ENCODE peak calls at places on chromosomes 13 and 19, in five cellular contexts. W is breast epithelium, Z is gastrocnemius medialis, M is coronary artery, I is Peyer's patch. Y is an unnamed sample.

GRCh38 chr19:16778796-16779411 is 50.3 kb upstream of the SIN3B start:
- DNase-seq in W (no peak), Z (no peak), M (no peak), I (peak), Y (peak)

GRCh38 chr13:101552797-101553196 is 100.3 kb downstream of the ITGBL1 start:
- DNase-seq in W (no peak), Z (no peak), M (no peak), I (no peak), Y (no peak)

GRCh38 chr19:44792286-44792685 is 14.6 kb downstream of the CBLC start:
- DNase-seq in W (no peak), Z (no peak), M (no peak), I (no peak), Y (no peak)

GRCh38 chr13:110506859-110507566 is 54.5 kb downstream of the RAB20 start:
- DNase-seq in W (peak), Z (no peak), M (peak), I (peak), Y (no peak)

GRCh38 chr19:58474291-58474996 is 1.7 kb upstream of the ZNF446 start:
- DNase-seq in W (no peak), Z (no peak), M (no peak), I (no peak), Y (no peak)

GRCh38 chr13:41652735-41653361 is 195.5 kb downstream of the RGCC start:
- DNase-seq in W (no peak), Z (no peak), M (no peak), I (peak), Y (no peak)

GRCh38 chr19:19261350-19262189 is 11.5 kb downstream of the TM6SF2 start:
- DNase-seq in W (no peak), Z (no peak), M (no peak), I (no peak), Y (no peak)

GRCh38 chr13:80551650-80552497 is 210.9 kb upstream of the SPRY2 start:
- DNase-seq in W (no peak), Z (no peak), M (no peak), I (no peak), Y (no peak)

GRCh38 chr13:49443327-49443688 is 556 bp downstream of the CAB39L start:
- DNase-seq in W (no peak), Z (no peak), M (no peak), I (no peak), Y (no peak)

GRCh38 chr19:10044390-10044789 is 31.1 kb downstream of the RDH8 start:
- DNase-seq in W (no peak), Z (no peak), M (no peak), I (no peak), Y (no peak)

GRCh38 chr13:92807343-92807742 is 419.3 kb upstream of the GPC6 start:
- DNase-seq in W (no peak), Z (no peak), M (no peak), I (no peak), Y (no peak)

GRCh38 chr19:43480574-43480973 is 15.2 kb upstream of the LYPD3 start:
- DNase-seq in W (no peak), Z (no peak), M (no peak), I (no peak), Y (no peak)

DNA sequence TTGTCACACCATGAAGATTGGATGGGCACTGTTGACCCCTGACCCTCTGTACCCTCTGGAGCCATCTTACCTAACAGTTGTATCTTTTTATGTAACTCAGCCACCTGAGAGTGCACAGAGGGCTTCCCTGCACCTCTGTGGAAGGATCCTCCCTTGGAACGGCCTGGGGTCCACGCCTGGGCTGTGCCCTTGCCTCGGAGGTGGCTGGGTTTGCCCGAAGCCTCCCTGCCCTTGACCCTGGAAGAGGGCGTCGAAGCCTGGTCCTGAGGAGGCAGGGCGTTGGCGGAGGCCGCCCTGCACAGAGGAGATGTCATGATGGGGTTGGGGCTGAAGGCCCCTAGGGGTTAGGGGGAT is 241 bp downstream of the ODAD3 start:
- DNase-seq in W (no peak), Z (no peak), M (no peak), I (no peak), Y (no peak)
- H3K4me3 ChIP-seq in W (peak), Z (peak), M (peak), I (peak), Y (peak)

GRCh38 chr19:2353895-2354592 is 6.0 kb upstream of the TMPRSS9 start:
- DNase-seq in W (no peak), Z (no peak), M (no peak), I (peak), Y (no peak)
- TF ChIP-seq CTCF in W (no peak), Z (no peak), M (no peak), I (no peak), Y (no peak)

GRCh38 chr13:40318366-40318765 is 348.1 kb downstream of the FOXO1 start:
- DNase-seq in W (peak), Z (peak), M (no peak), I (no peak), Y (no peak)
- H3K4me3 ChIP-seq in W (no peak), Z (no peak), M (no peak), I (no peak), Y (no peak)

DNA sequence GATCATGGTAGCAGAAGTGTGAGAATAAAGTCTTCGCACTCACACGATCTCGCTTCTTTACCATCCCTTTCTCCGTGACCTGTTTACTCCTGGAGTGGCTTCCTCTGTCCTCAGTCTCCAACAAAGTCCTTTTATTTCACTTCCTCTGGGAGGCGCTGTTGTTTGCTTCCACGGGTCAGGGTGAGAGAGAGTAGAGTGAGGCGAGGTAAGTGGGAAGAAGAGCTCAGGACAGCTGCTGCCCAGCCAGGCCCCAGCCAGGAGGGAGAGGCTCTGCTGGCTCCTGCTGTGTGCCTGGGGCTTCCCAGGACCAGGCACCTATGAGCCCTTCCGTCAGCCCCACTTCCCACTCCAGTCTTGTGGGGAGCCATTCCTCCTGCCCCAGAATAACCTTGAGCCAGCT is 242.1 kb downstream of the FGF9 start:
- DNase-seq in W (no peak), Z (no peak), M (no peak), I (no peak), Y (no peak)
- TF ChIP-seq CTCF in W (no peak), Z (no peak), M (no peak), I (peak), Y (no peak)

GRCh38 chr19:50719119-50719435 is 525 bp downstream of the SHANK1 start:
- DNase-seq in W (no peak), Z (no peak), M (no peak), I (no peak), Y (no peak)
- H3K4me3 ChIP-seq in W (peak), Z (peak), M (peak), I (no peak), Y (peak)

DNA sequence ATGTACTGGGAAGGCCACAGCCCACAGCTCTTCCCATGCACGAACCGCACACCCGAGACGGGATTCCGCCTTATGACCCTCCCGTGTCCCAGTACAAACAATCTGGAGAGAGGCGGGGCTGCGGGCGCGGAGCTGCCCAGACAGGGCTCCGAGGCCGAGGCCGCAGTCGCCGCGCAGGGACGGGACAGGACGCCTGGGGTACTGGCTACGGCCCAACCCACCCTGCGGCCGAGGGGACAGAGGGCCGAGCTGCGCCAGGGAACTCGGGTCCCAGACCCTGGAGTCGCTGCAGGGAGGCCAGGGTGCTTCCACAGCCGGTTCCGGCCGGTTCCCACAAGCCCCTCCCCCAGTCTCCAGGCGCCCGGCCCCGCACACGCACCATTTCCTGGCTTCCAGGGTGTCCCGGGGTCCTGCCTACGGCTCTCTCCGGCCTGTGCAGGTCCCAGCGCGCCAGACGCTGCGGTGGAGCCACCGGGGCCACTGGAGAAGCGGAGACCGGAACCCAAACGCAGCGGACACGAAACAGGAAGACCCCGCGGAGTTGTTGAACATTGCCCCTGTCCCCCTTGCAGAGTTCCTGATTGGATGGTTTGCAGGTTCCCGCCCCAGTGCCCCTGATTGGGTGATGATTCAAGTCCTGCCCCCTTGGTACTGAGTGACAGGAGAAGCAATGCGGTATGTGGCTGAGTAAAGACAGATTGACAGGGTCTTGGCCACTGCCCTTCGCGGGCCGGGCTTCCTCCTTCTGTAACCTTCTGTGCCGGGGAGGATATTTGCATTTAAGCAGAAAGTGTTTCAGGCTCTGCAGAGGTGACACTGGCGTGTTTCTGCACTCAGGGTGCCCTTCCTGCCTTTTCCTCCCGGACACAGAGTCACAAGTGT is at the start of gene ZNF564:
- DNase-seq in W (peak), Z (peak), M (peak), I (peak), Y (peak)
- TF ChIP-seq CTCF in W (no peak), Z (no peak), M (no peak), I (no peak), Y (no peak)

GRCh38 chr19:1671716-1672037 is 19.3 kb upstream of the TCF3 start:
- DNase-seq in W (no peak), Z (no peak), M (no peak), I (no peak), Y (no peak)
- H3K4me3 ChIP-seq in W (peak), Z (no peak), M (peak), I (no peak), Y (no peak)

DNA sequence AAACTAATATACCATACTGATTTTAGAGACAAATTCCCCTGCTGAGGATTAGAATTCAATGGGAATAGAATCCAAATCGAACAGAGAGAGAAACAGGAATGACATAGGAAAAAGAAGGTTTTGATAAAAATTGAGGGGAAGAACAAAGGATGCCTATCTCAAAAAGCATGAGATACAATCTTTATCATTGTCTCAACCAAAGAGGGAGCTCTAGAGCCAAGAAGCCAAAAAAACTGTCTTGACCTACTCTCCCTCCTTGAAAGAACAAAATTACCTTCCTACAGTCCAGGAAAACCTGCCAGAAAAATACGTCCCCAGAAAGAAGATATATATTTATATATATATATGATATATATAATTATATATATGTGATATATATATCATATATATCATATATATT is 39.2 kb upstream of the MIR17HG start:
- DNase-seq in W (no peak), Z (no peak), M (no peak), I (no peak), Y (no peak)
- TF ChIP-seq CTCF in W (no peak), Z (no peak), M (no peak), I (no peak), Y (no peak)